ENCODE peak calls at places on chromosome 11, in five cellular contexts. T, C, D, A and G are unnamed samples.

GRCh38 chr11:1036303-1036923 is at the start of gene MUC6:
- DNase-seq in T (no peak), C (no peak), D (no peak), A (no peak), G (no peak)

GRCh38 chr11:130523609-130524008 is 75.2 kb downstream of the ADAMTS15 start:
- DNase-seq in T (no peak), C (peak; percentile 97), D (no peak), A (no peak), G (no peak)

GRCh38 chr11:6297831-6298230 is 22.5 kb downstream of the CAVIN3 start:
- DNase-seq in T (no peak), C (no peak), D (no peak), A (no peak), G (no peak)

GRCh38 chr11:129973809-129974208 is 28.8 kb downstream of the PRDM10 start:
- DNase-seq in T (no peak), C (no peak), D (peak; percentile 20), A (no peak), G (no peak)

GRCh38 chr11:829116-829945 is 1.6 kb downstream of the CRACR2B start:
- DNase-seq in T (no peak), C (no peak), D (peak; percentile 57), A (no peak), G (peak; percentile 58)

GRCh38 chr11:100562102-100562501 is 125.0 kb upstream of the ARHGAP42 start:
- DNase-seq in T (no peak), C (peak; percentile 86), D (no peak), A (no peak), G (no peak)

GRCh38 chr11:44637477-44637876 is 72.0 kb downstream of the CD82 start:
- DNase-seq in T (no peak), C (no peak), D (no peak), A (no peak), G (no peak)

GRCh38 chr11:78708388-78708787 is 133.7 kb upstream of the NARS2 start:
- DNase-seq in T (no peak), C (peak; percentile 39), D (no peak), A (no peak), G (no peak)

GRCh38 chr11:92854162-92854561 is 115.3 kb upstream of the MTNR1B start:
- DNase-seq in T (no peak), C (no peak), D (no peak), A (no peak), G (peak; percentile 24)

GRCh38 chr11:17386331-17387084 is 2.0 kb downstream of the KCNJ11 start:
- DNase-seq in T (peak; percentile 57), C (peak; percentile 34), D (peak; percentile 69), A (no peak), G (peak; percentile 63)
- H3K4me3 ChIP-seq in T (no peak overlapping the region), C (no peak overlapping the region), D (no peak overlapping the region), A (no peak overlapping the region), G (no peak overlapping the region)

GRCh38 chr11:108206171-108206570 is 16.3 kb downstream of the NPAT start:
- DNase-seq in T (no peak), C (no peak), D (no peak), A (no peak), G (no peak)
- H3K9me3 ChIP-seq in T (no peaks in the 10 kb centered on the region), C (peaks cover 16% of the 10 kb centered on the region), D (no peaks in the 10 kb centered on the region), A (no peaks in the 10 kb centered on the region), G (peaks cover 4% of the 10 kb centered on the region)

GRCh38 chr11:15988693-15989231 is 367.6 kb downstream of the SOX6 start:
- DNase-seq in T (no peak), C (no peak), D (peak; percentile 74), A (no peak), G (no peak)
- TF ChIP-seq CTCF in T (no peak), C (no peak), D (peak; percentile 72), A (no peak), G (no peak)

GRCh38 chr11:47398011-47398410 is 10.4 kb upstream of the SLC39A13 start:
- DNase-seq in T (no peak), C (no peak), D (peak; percentile 15), A (no peak), G (no peak)
- H3K4me3 ChIP-seq in T (no peak overlapping the region), C (no peak overlapping the region), D (no peak overlapping the region), A (no peak overlapping the region), G (no peak overlapping the region)